ENCODE peak calls at places on chromosomes 6 and 20, in six cellular contexts. M is H1, C is K562, Y is HepG2, G is SK-N-SH, P is GM12878. W is an unnamed sample.

GRCh38 chr6:116115781-116116180 is 10.2 kb downstream of the COL10A1 start:
- DNase-seq in M (no peak), C (no peak), Y (no peak), P (no peak), G (no peak), W (no peak)

GRCh38 chr20:38216736-38217595 is 43.6 kb downstream of the KIAA1755 start:
- DNase-seq in G (no peak), P (no peak), M (no peak), Y (no peak), C (no peak), W (no peak)

GRCh38 chr6:130943738-130944137 is 116.5 kb downstream of the SMLR1 start:
- DNase-seq in M (no peak), P (no peak), C (no peak), Y (peak), G (no peak), W (no peak)

GRCh38 chr6:32194825-32195651 is 2.6 kb upstream of the GPSM3 start:
- DNase-seq in Y (no peak), G (peak), M (no peak), C (no peak), P (no peak), W (peak)

GRCh38 chr6:113632220-113632864 is 224.8 kb upstream of the MARCKS start:
- DNase-seq in C (no peak), Y (peak), M (no peak), G (no peak), P (peak), W (peak)

GRCh38 chr6:158143700-158144099 is 24.4 kb downstream of the SERAC1 start:
- DNase-seq in G (no peak), M (no peak), C (peak), Y (peak), P (no peak), W (peak)

GRCh38 chr20:25238319-25239037 is 9.4 kb upstream of the PYGB start:
- DNase-seq in Y (no peak), C (no peak), M (no peak), P (no peak), G (no peak), W (peak)

GRCh38 chr20:23937303-23938117 is 51.1 kb downstream of the GGTLC1 start:
- DNase-seq in C (peak), G (peak), P (peak), M (peak), Y (peak), W (peak)

GRCh38 chr6:138347840-138348239 is 29.9 kb upstream of the SMIM28 start:
- DNase-seq in G (no peak), Y (no peak), C (no peak), P (no peak), M (no peak), W (no peak)

GRCh38 chr6:41557305-41557704 is 11.1 kb downstream of the FOXP4 start:
- DNase-seq in P (no peak), Y (no peak), C (no peak), M (no peak), G (no peak), W (no peak)

GRCh38 chr6:41560440-41561192 is 14.4 kb downstream of the FOXP4 start:
- DNase-seq in Y (no peak), G (no peak), P (no peak), M (peak), C (no peak), W (no peak)

GRCh38 chr6:41555326-41556300 is 9.4 kb downstream of the FOXP4 start:
- DNase-seq in M (no peak), P (no peak), C (no peak), Y (no peak), G (no peak), W (no peak)

GRCh38 chr6:41559655-41560439 is 13.7 kb downstream of the FOXP4 start:
- DNase-seq in P (no peak), M (no peak), C (no peak), G (no peak), Y (no peak), W (no peak)

DNA sequence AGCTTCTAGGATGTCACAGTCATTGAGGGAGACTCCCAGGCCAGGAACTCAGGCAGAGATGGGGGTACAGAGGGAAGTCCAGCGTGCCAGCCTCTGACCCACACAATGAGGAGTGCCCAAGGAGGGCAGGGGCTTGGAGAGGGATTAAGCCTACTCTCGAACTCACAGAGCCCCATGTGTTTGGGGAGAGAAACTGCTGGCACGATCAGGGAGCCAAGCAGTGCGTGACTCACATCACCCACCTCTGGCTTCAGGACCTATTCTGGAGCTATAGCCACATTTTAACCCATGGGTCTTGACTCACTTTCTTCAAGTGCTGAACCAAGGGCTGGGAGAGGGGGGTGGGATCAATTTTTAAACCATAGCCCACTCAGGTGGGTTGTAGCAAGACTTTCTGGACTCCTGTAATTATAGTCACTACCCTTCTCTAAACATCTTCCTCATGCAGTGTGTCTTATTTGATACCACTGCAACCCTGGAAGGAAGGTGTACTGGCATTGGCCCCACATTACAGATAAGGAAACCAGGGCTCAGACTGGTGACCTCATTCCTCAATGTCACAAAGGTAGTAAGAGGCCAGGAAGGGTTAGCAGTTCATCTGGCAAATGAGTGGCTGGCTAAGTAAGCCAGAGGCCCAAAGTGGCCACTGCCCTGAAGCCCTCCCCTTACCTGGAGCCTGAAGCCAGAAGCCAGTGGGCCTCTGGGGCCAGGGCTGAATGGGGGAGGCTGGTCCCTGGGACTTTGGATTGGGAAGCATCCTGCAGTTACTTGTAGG is 12.0 kb downstream of the FOXP4 start:
- DNase-seq in M (no peak), P (no peak), Y (no peak), C (no peak), G (no peak), W (peak)
- TF ChIP-seq USF2 in M (no peak), P (no peak), Y (no peak), C (no peak), G (no peak), W (no peak)

GRCh38 chr6:36594816-36595167 is 630 bp downstream of the SRSF3 start:
- DNase-seq in G (no peak), M (no peak), C (no peak), Y (no peak), P (no peak), W (no peak)

GRCh38 chr6:36590237-36590636 is 3.9 kb upstream of the SRSF3 start:
- DNase-seq in C (no peak), G (no peak), M (no peak), Y (peak), P (no peak), W (peak)

GRCh38 chr6:36595168-36595818 is 1.1 kb downstream of the SRSF3 start:
- DNase-seq in P (no peak), G (peak), C (no peak), Y (peak), M (no peak), W (peak)

GRCh38 chr6:36594029-36594815 is at the start of gene SRSF3:
- DNase-seq in M (peak), P (peak), C (peak), Y (peak), G (peak), W (peak)

DNA sequence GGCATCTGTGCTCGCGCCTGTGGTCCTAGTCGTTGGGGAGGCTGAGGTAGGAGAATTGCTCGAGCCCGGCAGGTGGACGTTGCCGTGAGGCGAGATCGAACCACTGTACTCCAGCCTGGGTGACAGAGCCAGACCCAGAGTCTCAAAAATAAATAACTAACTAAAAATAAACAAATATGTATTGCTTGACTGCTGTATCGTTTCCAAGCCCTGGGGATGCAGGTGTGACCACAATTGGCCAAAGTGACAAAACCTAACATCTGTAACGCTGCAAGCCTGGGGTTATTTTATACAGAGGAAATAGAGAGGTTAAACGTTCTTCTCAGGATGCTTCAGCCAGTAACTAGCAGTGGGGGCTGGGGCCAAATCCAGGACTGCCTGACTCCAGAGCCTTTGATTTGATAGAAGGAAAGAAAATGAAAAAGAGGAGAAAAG is 1.9 kb upstream of the SRSF3 start:
- DNase-seq in Y (no peak), C (no peak), M (no peak), P (peak), G (no peak), W (no peak)
- H2AFZ ChIP-seq in Y (no peak), C (peak), M (no peak), P (peak), G (no peak), W (no peak)

GRCh38 chr20:15862178-15862577 is 711.1 kb downstream of the KIF16B start:
- DNase-seq in M (no peak), C (no peak), G (no peak), P (no peak), Y (no peak), W (no peak)
- TF ChIP-seq USF2 in M (no peak), C (no peak), G (no peak), P (no peak), Y (no peak), W (no peak)

DNA sequence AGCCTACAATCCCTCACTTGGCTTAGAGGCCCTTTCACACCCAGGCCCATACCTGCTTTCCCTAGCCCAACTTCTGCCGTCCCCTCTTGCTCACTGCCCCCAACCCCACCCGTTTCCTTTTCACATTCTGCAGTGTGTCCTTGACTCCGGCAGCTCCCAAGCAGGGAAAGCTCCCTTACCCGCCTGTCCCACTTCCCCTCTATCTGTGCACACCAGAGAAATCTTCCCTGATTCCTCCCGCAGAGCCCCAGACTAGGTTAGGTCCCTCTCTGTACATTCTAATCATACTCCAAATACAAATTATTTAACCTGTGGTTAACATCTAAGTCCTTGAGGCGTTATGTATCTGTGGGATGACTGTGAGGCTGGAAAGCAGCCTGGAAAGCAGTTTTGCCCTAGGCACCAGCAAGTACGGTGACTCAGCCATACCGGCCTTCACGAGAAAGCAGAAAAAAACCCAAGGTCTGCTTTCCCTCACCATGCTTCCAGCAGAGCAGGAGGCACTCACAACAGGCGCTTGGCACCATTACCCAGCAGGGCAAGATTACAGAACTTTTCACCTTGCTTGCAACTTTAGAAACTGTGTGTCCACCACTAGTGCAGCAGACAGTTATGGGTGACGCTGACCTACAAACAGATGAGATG is 22.3 kb downstream of the ELOVL5 start:
- DNase-seq in M (no peak), G (no peak), P (no peak), C (no peak), Y (no peak), W (peak)
- H2AFZ ChIP-seq in M (no peak), G (no peak), P (no peak), C (no peak), Y (no peak), W (peak)

DNA sequence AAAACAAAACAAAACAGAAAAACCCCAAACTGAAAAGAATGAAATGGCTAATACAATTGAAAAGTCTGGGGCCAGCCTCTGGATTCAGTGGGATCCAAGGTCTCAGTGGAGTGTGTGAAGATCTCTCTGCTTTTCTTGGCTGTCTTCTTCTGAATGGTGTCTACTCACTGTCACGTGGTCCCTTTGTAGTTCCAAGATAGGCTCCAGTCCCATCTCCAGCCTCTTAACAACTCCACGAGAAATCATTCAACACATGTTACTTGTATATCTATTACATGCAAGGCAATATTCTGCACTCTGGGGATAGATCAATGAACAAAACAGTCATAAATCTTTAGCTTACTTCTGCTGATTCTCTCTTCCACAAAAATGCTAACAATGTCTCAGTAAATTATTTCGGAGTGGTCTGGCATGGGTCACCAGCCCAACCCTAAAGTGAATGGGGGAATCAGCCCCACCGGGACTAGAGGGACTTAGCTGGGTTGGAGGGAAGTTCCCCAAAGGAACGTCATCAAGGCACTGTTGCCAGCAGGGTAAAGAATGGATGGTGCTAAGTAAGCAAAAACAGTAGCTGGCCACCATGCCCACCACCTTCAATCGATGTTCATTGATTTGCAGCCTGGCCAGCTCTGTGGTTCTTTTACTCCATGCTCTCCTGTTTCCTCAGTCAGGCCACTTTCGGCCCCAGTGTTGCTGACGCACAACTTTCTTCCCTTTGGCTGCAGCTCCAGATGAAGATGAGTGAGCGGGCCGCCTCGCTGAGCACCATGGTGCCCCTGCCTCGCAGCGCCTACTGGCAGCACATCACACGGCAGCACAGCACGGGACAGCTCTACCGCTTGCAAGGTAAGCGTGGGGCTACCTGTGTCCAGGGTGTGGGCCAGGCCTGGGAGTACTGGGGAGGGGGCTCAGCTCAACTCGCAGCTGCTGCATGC is 167.6 kb downstream of the DOK5 start:
- DNase-seq in C (no peak), Y (no peak), M (no peak), P (no peak), G (no peak), W (no peak)
- TF ChIP-seq USF2 in C (no peak), Y (no peak), M (no peak), P (no peak), G (no peak), W (no peak)

GRCh38 chr6:117531758-117532276 is 49.3 kb downstream of the DCBLD1 start:
- DNase-seq in C (no peak), M (no peak), Y (no peak), P (no peak), G (no peak), W (peak)
- H2AFZ ChIP-seq in C (peak), M (peak), Y (no peak), P (no peak), G (no peak), W (no peak)

DNA sequence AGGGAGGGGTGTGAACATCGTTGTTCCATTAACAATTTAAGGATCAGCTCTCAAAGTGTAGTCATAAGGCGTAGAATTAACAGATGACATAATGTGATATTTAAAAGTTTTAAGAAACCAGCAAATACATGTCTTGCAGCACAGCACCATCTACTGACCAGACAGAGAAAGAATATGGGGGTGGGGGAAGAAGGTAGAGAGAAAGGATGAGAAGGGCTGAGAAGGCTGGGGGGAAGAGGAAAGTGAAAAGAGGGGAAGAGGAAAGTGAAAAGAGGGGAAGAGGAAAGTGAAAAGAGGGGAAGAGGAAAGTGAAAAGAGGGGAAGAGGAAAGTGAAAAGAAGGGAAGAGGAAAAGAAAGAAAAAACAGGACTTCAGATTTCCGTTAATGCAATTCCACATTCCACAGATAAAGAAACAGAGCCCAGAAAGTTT is 80.9 kb downstream of the HAO1 start:
- DNase-seq in C (peak), Y (peak), G (peak), P (peak), M (no peak), W (peak)
- TF ChIP-seq USF2 in C (no peak), Y (no peak), G (no peak), P (no peak), M (no peak), W (no peak)

GRCh38 chr20:15818651-15819071 is 754.6 kb downstream of the KIF16B start:
- DNase-seq in M (no peak), C (no peak), Y (peak), G (no peak), P (no peak), W (no peak)
- H2AFZ ChIP-seq in M (peak), C (no peak), Y (no peak), G (no peak), P (no peak), W (no peak)

W was measured in IMR-90.